ENCODE peak calls at places on chromosomes 4 and X, in nine cellular contexts. L is GM23248, I is neural progenitor cell, E is mammary epithelial cell, F is fibroblast of lung, B is HCT116, O is DND-41, M is astrocyte, D is MM.1S. A is an unnamed sample.

GRCh38 chr4:110792036-110792435 is 169.2 kb upstream of the PITX2 start:
- DNase-seq in M (no peak), O (no peak), L (no peak), E (no peak), D (no peak), I (peak), F (no peak), B (no peak), A (no peak)

GRCh38 chr4:146235654-146236570 is 21.6 kb downstream of the REELD1 start:
- DNase-seq in D (no peak), I (no peak), M (no peak), E (no peak), F (no peak), O (no peak), L (no peak), B (no peak), A (no peak)

GRCh38 chrX:110204986-110205385 is 112.9 kb downstream of the AMMECR1 start:
- DNase-seq in I (no peak), M (peak), F (peak), B (no peak), O (no peak), D (no peak), L (peak), E (peak), A (no peak)

GRCh38 chr4:110268352-110268751 is 69.9 kb upstream of the ELOVL6 start:
- DNase-seq in L (no peak), I (no peak), M (no peak), E (no peak), F (no peak), B (no peak), D (no peak), O (peak), A (no peak)

GRCh38 chr4:10118355-10119004 is 1.9 kb upstream of the WDR1 start:
- DNase-seq in D (no peak), O (no peak), I (no peak), B (no peak), E (no peak), F (no peak), M (no peak), L (no peak), A (no peak)

GRCh38 chrX:48532201-48532600 is 7.3 kb upstream of the TBC1D25 start:
- DNase-seq in M (no peak), D (no peak), O (no peak), E (no peak), L (no peak), F (no peak), I (no peak), B (no peak), A (no peak)

GRCh38 chr4:88759039-88759631 is 61.5 kb upstream of the NAP1L5 start:
- DNase-seq in B (no peak), M (peak), O (no peak), D (no peak), F (peak), L (peak), E (no peak), I (peak), A (peak)

GRCh38 chrX:11097920-11098319 is 13.2 kb upstream of the HCCS start:
- DNase-seq in D (no peak), I (no peak), O (no peak), E (no peak), L (no peak), M (no peak), F (no peak), B (no peak), A (no peak)

GRCh38 chr4:140152760-140153418 is 1.1 kb downstream of the MAML3 start:
- DNase-seq in D (peak), F (peak), O (peak), M (peak), B (no peak), I (peak), E (peak), L (peak), A (peak)

GRCh38 chr4:38015886-38016515 is 55.8 kb downstream of the PTTG2 start:
- DNase-seq in B (no peak), M (peak), D (no peak), L (no peak), I (no peak), F (no peak), E (no peak), O (no peak), A (no peak)

GRCh38 chr4:179695175-179695574 is 2252.9 kb upstream of the AGA start:
- DNase-seq in F (peak), B (no peak), M (peak), E (peak), O (no peak), D (no peak), I (no peak), L (peak), A (no peak)

GRCh38 chr4:109155682-109156243 is 146.7 kb downstream of the COL25A1 start:
- DNase-seq in L (peak), D (no peak), M (peak), O (no peak), E (no peak), I (peak), B (no peak), F (no peak), A (no peak)

GRCh38 chrX:989959-990510 is 222.4 kb downstream of the CRLF2 start:
- DNase-seq in I (peak), M (peak), O (no peak), F (peak), B (peak), E (peak), L (no peak), D (peak), A (no peak)

GRCh38 chr4:168877779-168878491 is 132.1 kb downstream of the CBR4 start:
- DNase-seq in F (peak), M (no peak), B (no peak), D (no peak), O (peak), I (peak), E (peak), L (peak), A (peak)
- TF ChIP-seq EZH2 in F (no peak), M (no peak), B (no peak), D (no peak), O (no peak), I (peak), E (no peak), L (no peak), A (no peak)

DNA sequence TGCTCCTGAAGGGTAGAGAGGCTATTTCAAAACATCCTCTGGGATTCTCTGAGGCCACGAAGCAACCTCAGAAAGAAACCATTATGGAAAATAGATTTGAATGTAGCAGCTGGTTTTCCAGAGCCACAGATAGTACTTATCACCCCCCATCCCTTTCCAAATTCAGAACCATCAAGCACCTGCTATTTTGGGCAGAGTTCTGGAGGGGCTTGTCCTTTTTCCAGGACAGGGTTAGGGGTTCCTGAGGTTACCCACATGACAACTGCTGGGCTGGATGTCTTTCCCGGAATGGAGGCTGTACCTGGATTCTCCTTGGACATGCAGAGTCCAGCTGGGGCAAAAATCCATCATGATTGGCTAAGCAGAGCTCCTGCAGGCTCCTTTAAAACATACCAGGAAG is 22.0 kb upstream of the ZXDA start:
- DNase-seq in O (no peak), D (no peak), B (no peak), L (no peak), E (no peak), M (no peak), I (no peak), F (no peak), A (no peak)
- H3K4me2 ChIP-seq in O (no peak), D (no peak), B (no peak), L (no peak), E (no peak), M (no peak), I (no peak), F (no peak), A (no peak)

DNA sequence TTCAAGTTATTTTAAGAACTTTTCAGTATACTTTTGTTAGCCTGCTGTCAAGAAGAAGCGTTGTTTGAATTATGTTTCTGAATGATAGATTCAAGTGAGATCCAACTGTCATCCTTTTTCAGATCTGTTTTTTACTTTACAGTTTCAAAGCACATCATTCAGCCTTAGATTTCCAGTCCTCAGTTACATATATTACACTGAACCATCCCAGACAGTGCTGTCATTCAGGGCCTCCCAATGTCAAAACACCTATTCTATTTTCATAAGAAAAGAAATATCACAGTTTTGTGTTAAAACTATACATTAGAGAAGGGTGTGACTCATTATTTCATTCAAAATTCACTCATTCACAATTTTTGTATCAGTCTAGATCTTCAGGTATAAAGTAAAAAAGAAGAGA is 856.9 kb downstream of the ADGRL3 start:
- DNase-seq in M (no peak), D (no peak), I (no peak), E (no peak), B (no peak), L (no peak), O (no peak), F (no peak), A (no peak)
- H3K9ac ChIP-seq in M (no peak), D (no peak), I (no peak), E (no peak), B (no peak), L (no peak), O (no peak), F (no peak), A (no peak)

GRCh38 chr4:17781072-17781830 is at the start of gene FAM184B:
- DNase-seq in L (peak), I (peak), O (no peak), M (peak), F (no peak), E (no peak), B (no peak), D (no peak), A (peak)

GRCh38 chr4:17785858-17786257 is 4.4 kb upstream of the FAM184B start:
- DNase-seq in B (no peak), I (no peak), F (no peak), E (no peak), M (no peak), O (no peak), L (no peak), D (no peak), A (no peak)

GRCh38 chr4:17778431-17778830 is 3.0 kb downstream of the FAM184B start:
- DNase-seq in M (no peak), E (no peak), I (no peak), O (no peak), B (no peak), D (no peak), L (no peak), F (no peak), A (no peak)

GRCh38 chr4:17781831-17782287 is 438 bp upstream of the FAM184B start:
- DNase-seq in I (peak), F (no peak), O (no peak), D (no peak), M (no peak), E (no peak), B (no peak), L (peak), A (no peak)

GRCh38 chr4:17780461-17781071 is 855 bp downstream of the FAM184B start:
- DNase-seq in L (peak), E (no peak), D (no peak), M (peak), F (no peak), I (peak), B (no peak), O (no peak), A (no peak)
- TF ChIP-seq EZH2 in L (no peak), E (no peak), D (no peak), M (no peak), F (peak), I (no peak), B (no peak), O (no peak), A (peak)

DNA sequence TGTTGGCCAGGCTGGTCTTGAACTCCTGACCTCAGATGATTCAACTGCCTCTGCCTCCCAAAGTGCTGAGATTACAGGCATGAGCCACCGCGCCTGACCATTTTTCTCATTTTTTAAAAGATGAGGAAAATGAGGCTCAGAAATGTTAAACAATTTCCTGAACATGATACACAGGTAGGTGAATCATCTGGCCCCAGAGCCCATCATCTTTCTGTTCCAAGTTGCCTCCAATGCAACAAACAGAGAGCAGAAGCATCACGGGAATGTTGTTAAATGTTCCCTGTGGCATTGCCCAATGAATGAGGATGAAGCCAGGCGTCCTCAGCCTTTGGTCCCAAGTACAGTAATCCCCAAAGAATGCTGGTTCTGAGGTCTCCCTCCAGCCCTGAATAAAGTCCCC is 31.3 kb upstream of the ANXA5 start:
- DNase-seq in M (peak), L (peak), E (peak), I (no peak), F (peak), D (no peak), O (no peak), B (no peak), A (no peak)
- H3K4me2 ChIP-seq in M (peak), L (peak), E (peak), I (no peak), F (peak), D (no peak), O (no peak), B (peak), A (no peak)

GRCh38 chrX:100649550-100650356 is 5.8 kb downstream of the SRPX2 start:
- DNase-seq in F (peak), B (no peak), D (no peak), O (no peak), I (peak), L (peak), E (peak), M (peak), A (peak)
- H3K9ac ChIP-seq in F (peak), B (no peak), D (no peak), O (no peak), I (no peak), L (peak), E (no peak), M (peak), A (peak)

GRCh38 chr4:112517067-112517588 is 1.1 kb upstream of the NEUROG2 start:
- DNase-seq in D (no peak), L (no peak), E (no peak), M (no peak), O (no peak), F (no peak), B (no peak), I (peak), A (no peak)
- TF ChIP-seq EZH2 in D (no peak), L (no peak), E (peak), M (peak), O (no peak), F (peak), B (no peak), I (peak), A (no peak)

GRCh38 chr4:168531305-168531704 is 34.5 kb downstream of the PALLD start:
- DNase-seq in O (no peak), L (no peak), E (peak), B (peak), F (no peak), D (no peak), I (no peak), M (no peak), A (no peak)

GRCh38 chr4:168524897-168525296 is 28.0 kb downstream of the PALLD start:
- DNase-seq in F (no peak), I (no peak), B (no peak), L (no peak), D (no peak), O (no peak), M (no peak), E (no peak), A (no peak)

GRCh38 chr4:168524006-168524405 is 27.2 kb downstream of the PALLD start:
- DNase-seq in B (no peak), I (no peak), F (peak), L (peak), M (peak), E (peak), D (no peak), O (no peak), A (peak)

GRCh38 chr4:168528131-168528949 is 31.5 kb downstream of the PALLD start:
- DNase-seq in L (peak), F (no peak), M (peak), I (no peak), O (no peak), E (no peak), B (no peak), D (no peak), A (no peak)

DNA sequence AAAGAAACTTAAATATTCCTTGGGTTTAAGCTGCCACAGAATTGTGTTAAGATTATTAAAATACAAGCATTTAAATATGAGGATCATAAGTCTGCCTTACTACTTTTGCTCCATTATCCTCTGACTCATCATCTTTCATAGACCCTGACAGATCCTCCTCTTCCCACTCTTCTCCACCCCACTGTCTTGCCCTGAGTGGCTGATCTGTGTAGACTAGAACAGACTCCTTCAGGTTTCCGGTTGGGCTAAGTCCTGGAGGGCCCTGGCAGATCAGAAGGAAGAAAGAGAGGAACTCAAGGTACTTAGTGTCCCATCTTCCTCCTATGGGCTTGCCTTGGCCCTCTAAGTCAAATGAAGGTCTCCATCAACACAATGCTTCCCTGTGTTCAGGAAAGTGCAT is 30.7 kb downstream of the PALLD start:
- DNase-seq in B (no peak), I (no peak), L (peak), O (no peak), F (no peak), D (no peak), E (no peak), M (no peak), A (no peak)
- H3K4me2 ChIP-seq in B (peak), I (no peak), L (peak), O (no peak), F (no peak), D (no peak), E (no peak), M (peak), A (no peak)

GRCh38 chr4:174216935-174217272 is 66.6 kb downstream of the FBXO8 start:
- DNase-seq in M (no peak), F (no peak), E (no peak), L (no peak), O (no peak), I (peak), B (no peak), D (no peak), A (no peak)
- H3K9ac ChIP-seq in M (no peak), F (no peak), E (no peak), L (peak), O (no peak), I (no peak), B (no peak), D (no peak), A (no peak)

A was measured in endothelial cell of umbilical vein.